ENCODE peak calls at places on chromosomes 7 and 10, in four cellular contexts. P is heart left ventricle, E is WTC11, S is dorsolateral prefrontal cortex. B is an unnamed sample.

GRCh38 chr10:58641095-58641531 is 128.4 kb downstream of the BICC1 start:
- DNase-seq in S (no peak), E (no peak), P (no peak), B (no peak)

GRCh38 chr7:154640266-154640865 is 362.6 kb downstream of the PAXIP1 start:
- DNase-seq in P (no peak), E (no peak), S (peak), B (no peak)

GRCh38 chr10:3538850-3539531 is 246.0 kb downstream of the KLF6 start:
- DNase-seq in P (peak), E (no peak), S (no peak), B (peak)

GRCh38 chr7:70681847-70682350 is 450.0 kb upstream of the GALNT17 start:
- DNase-seq in S (no peak), E (no peak), P (no peak), B (no peak)

GRCh38 chr7:44650242-44650641 is 43.8 kb downstream of the OGDH start:
- DNase-seq in E (no peak), P (no peak), S (no peak), B (no peak)

GRCh38 chr10:71378341-71379117 is 18.2 kb upstream of the CDH23 start:
- DNase-seq in P (no peak), E (no peak), S (no peak), B (no peak)

GRCh38 chr10:98029149-98030092 is 1.0 kb downstream of the CRTAC1 start:
- DNase-seq in P (no peak), S (peak), E (peak), B (peak)

GRCh38 chr7:101838837-101839483 is 21.5 kb downstream of the CUX1 start:
- DNase-seq in S (no peak), E (peak), P (peak), B (no peak)

GRCh38 chr10:44757551-44758205 is 153.5 kb upstream of the TMEM72 start:
- DNase-seq in P (no peak), S (no peak), E (no peak), B (no peak)

GRCh38 chr7:32039000-32039756 is 31.0 kb downstream of the PDE1C start:
- DNase-seq in P (peak), E (peak), S (peak), B (no peak)
- TF ChIP-seq CTCF in P (peak), E (no peak), S (peak), B (no peak)

GRCh38 chr10:16854623-16855022 is 37.4 kb upstream of the RSU1 start:
- DNase-seq in P (no peak), E (no peak), S (no peak), B (no peak)
- TF ChIP-seq CTCF in P (no peak), E (no peak), S (no peak), B (no peak)

DNA sequence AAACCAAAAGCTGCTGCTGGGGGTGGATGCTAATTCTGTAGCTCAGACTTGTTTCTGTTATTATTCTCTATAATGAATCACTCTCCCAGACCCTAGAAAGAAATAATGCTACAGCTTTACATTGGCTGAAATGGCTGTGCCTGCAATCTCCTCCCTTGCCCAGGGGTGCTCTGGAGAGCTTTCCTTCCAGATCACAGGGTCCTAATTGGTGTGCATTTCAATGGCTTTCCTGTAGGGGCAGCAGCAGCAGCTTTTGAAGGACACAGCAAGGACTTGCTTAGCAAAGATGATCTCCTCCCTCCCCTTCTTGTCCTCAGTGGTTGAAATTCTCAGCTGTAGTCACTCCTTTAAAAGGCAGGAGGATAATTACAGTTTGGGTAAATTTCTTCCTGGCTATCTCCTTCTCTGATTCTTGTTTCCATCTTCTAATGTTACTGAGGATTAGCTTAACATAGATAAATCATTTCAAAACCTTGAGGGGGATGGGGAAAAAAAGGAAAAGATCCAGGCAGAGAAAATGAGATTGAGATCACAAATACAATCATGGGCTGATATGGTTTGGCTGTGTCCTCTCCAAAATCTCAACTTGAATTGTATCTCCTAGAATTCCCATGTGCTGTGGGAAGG is 120.2 kb upstream of the CTTNBP2 start:
- DNase-seq in P (no peak), E (peak), S (no peak), B (no peak)
- TF ChIP-seq CTCF in P (no peak), E (peak), S (peak), B (peak)

GRCh38 chr7:38448842-38449241 is 175.4 kb upstream of the TARP start:
- DNase-seq in S (no peak), P (no peak), E (no peak), B (no peak)

GRCh38 chr7:38452615-38453014 is 178.6 kb downstream of the AMPH start:
- DNase-seq in S (no peak), P (no peak), E (no peak), B (no peak)

GRCh38 chr7:38453187-38453586 is 178.0 kb downstream of the AMPH start:
- DNase-seq in P (no peak), S (no peak), E (no peak), B (no peak)

GRCh38 chr7:38453826-38454225 is 177.3 kb downstream of the AMPH start:
- DNase-seq in P (no peak), E (no peak), S (no peak), B (no peak)

DNA sequence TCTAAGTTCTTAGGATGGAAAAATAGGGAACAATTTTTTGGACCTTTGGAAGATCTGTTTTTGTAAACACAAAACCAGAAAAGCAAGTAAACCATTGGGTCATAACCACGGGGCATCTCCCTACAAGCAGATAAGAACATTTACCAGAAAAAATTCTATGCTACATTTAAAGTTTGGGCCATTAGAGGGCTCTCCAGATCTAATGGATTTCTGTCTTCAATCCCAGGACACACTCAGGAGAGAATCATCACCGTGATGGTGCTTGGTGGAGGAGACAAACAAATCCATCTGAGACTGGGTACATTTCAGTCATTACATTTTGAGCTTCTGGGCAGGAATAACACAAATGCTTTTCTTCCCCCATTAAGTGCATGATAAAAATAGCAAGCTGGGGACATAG is 178.4 kb upstream of the TARP start:
- DNase-seq in E (no peak), P (no peak), S (no peak), B (no peak)
- TF ChIP-seq CTCF in E (no peak), P (peak), S (peak), B (no peak)

GRCh38 chr10:120308590-120308989 is 148.4 kb upstream of the PLPP4 start:
- DNase-seq in P (no peak), E (no peak), S (no peak), B (no peak)
- TF ChIP-seq CTCF in P (no peak), E (no peak), S (no peak), B (no peak)

B was measured in left lung.